ENCODE peak calls at places on chromosomes 2 and 18, in five cellular contexts. V is hypothalamus, O is KBM-7, K is GM12892, T is NCI-H1417. Q is an unnamed sample.

GRCh38 chr18:64966667-64967066 is 784.1 kb upstream of the CDH7 start:
- DNase-seq in V (no peak), O (no peak), K (no peak), T (peak; percentile 87), Q (no peak)

GRCh38 chr2:176490061-176490861 is 221.0 kb downstream of the MTX2 start:
- DNase-seq in V (peak; percentile 31), O (no peak), K (no peak), T (no peak), Q (no peak)

GRCh38 chr2:31131871-31132270 is 6.4 kb downstream of the GALNT14 start:
- DNase-seq in V (no peak), O (no peak), K (no peak), T (no peak), Q (no peak)

GRCh38 chr2:100446696-100447095 is 23.6 kb upstream of the NMS start:
- DNase-seq in V (no peak), O (no peak), K (no peak), T (no peak), Q (no peak)

GRCh38 chr2:196176142-196176738 is 4.9 kb upstream of the STK17B start:
- DNase-seq in V (no peak), O (peak; percentile 68), K (no peak), T (no peak), Q (no peak)

GRCh38 chr2:116754371-116755101 is 1060.0 kb upstream of the DDX18 start:
- DNase-seq in V (no peak), O (no peak), K (no peak), T (no peak), Q (no peak)

GRCh38 chr18:46289458-46289857 is 185.3 kb downstream of the HAUS1 start:
- DNase-seq in V (no peak), O (no peak), K (no peak), T (no peak), Q (no peak)

GRCh38 chr2:29014811-29015414 is 33.8 kb downstream of the TOGARAM2 start:
- DNase-seq in V (no peak), O (peak; percentile 79), K (no peak), T (no peak), Q (no peak)

GRCh38 chr2:224101820-224102630 is 62.9 kb upstream of the SERPINE2 start:
- DNase-seq in V (no peak), O (no peak), K (no peak), T (no peak), Q (no peak)

GRCh38 chr2:136527560-136527959 is 237.8 kb upstream of the THSD7B start:
- DNase-seq in V (no peak), O (peak; percentile 9), K (no peak), T (no peak), Q (no peak)

GRCh38 chr2:38692636-38693318 is 26.9 kb downstream of the GALM start:
- DNase-seq in V (no peak), O (no peak), K (no peak), T (no peak), Q (no peak)

GRCh38 chr18:24054130-24054529 is 39.6 kb downstream of the TTC39C start:
- DNase-seq in V (no peak), O (no peak), K (no peak), T (no peak), Q (peak; percentile 13)

GRCh38 chr2:138239902-138240595 is 261.5 kb upstream of the SPOPL start:
- DNase-seq in V (no peak), O (peak; percentile 0), K (no peak), T (no peak), Q (no peak)

GRCh38 chr2:156436477-156437085 is 402 bp downstream of the GPD2 start:
- DNase-seq in V (no peak), O (peak; percentile 72), K (peak; percentile 16), T (peak; percentile 29), Q (no peak)

GRCh38 chr18:9209230-9209629 is 72.6 kb downstream of the ANKRD12 start:
- DNase-seq in V (no peak), O (peak; percentile 31), K (no peak), T (no peak), Q (no peak)